ENCODE peak calls at places on chromosomes 1 and 21, in five cellular contexts. One of them, this sample, is unnamed.

GRCh38 chr1:115136106-115136505 is 46.8 kb upstream of the TSPAN2 start:
- DNase-seq in DMS79 treated with DMSO at 0.1 percent for 48 hours: no peak
- DNase-seq in amniotic stem cell: no peak
- DNase-seq in occipital lobe: no peak
- DNase-seq in kidney tubule cell: peak
- DNase-seq in this sample: no peak

GRCh38 chr1:44831516-44831915 is 11.5 kb downstream of the PTCH2 start:
- DNase-seq in DMS79 treated with DMSO at 0.1 percent for 48 hours: peak
- DNase-seq in amniotic stem cell: no peak
- DNase-seq in occipital lobe: no peak
- DNase-seq in kidney tubule cell: no peak
- DNase-seq in this sample: no peak

GRCh38 chr1:20250346-20250989 is 40.2 kb upstream of the VWA5B1 start:
- DNase-seq in DMS79 treated with DMSO at 0.1 percent for 48 hours: no peak
- DNase-seq in amniotic stem cell: no peak
- DNase-seq in occipital lobe: no peak
- DNase-seq in kidney tubule cell: peak
- DNase-seq in this sample: no peak

GRCh38 chr1:30764396-30764795 is 6.8 kb upstream of the LAPTM5 start:
- DNase-seq in DMS79 treated with DMSO at 0.1 percent for 48 hours: no peak
- DNase-seq in amniotic stem cell: no peak
- DNase-seq in occipital lobe: no peak
- DNase-seq in kidney tubule cell: no peak
- DNase-seq in this sample: no peak

GRCh38 chr1:202968895-202969295 is 1.8 kb upstream of the CYB5R1 start:
- DNase-seq in DMS79 treated with DMSO at 0.1 percent for 48 hours: no peak
- DNase-seq in amniotic stem cell: peak
- DNase-seq in occipital lobe: no peak
- DNase-seq in kidney tubule cell: peak
- DNase-seq in this sample: peak

GRCh38 chr1:2438038-2438437 is 25.7 kb upstream of the PEX10 start:
- DNase-seq in DMS79 treated with DMSO at 0.1 percent for 48 hours: peak
- DNase-seq in amniotic stem cell: no peak
- DNase-seq in occipital lobe: no peak
- DNase-seq in kidney tubule cell: no peak
- DNase-seq in this sample: no peak

GRCh38 chr1:19651141-19651737 is 7.1 kb downstream of the NBL1 start:
- DNase-seq in DMS79 treated with DMSO at 0.1 percent for 48 hours: peak
- DNase-seq in amniotic stem cell: no peak
- DNase-seq in occipital lobe: no peak
- DNase-seq in kidney tubule cell: peak
- DNase-seq in this sample: no peak

GRCh38 chr21:33026299-33026858 is 644 bp downstream of the OLIG2 start:
- DNase-seq in DMS79 treated with DMSO at 0.1 percent for 48 hours: no peak
- DNase-seq in amniotic stem cell: no peak
- DNase-seq in occipital lobe: no peak
- DNase-seq in kidney tubule cell: no peak
- DNase-seq in this sample: no peak

This sample was measured in germinal center.